ENCODE peak calls at places on chromosomes 16 and 17, in ten cellular contexts. C is HEK293T, W is left ventricle myocardium superior, K is HTR-8/SVneo, S is RWPE1, N is skeletal muscle cell, G is memory B cell, T is activated B cell treated with CpG ODN at 0.5 μM for 24 hours, V is fibroblast of the aortic adventitia, Q is T-cell. D is an unnamed sample.

GRCh38 chr16:23296994-23297393 is 5.1 kb upstream of the SCNN1B start:
- DNase-seq in T (no peak), C (peak; percentile 55), Q (no peak), V (no peak), W (no peak), G (no peak), K (no peak), N (no peak), S (no peak), D (no peak)

GRCh38 chr17:35160354-35161201 is 13.0 kb downstream of the UNC45B start:
- DNase-seq in G (no peak), N (no peak), Q (peak; percentile 47), K (no peak), V (no peak), C (no peak), W (no peak), T (no peak), S (no peak), D (no peak)

GRCh38 chr16:19864566-19864965 is 20.1 kb downstream of the GPRC5B start:
- DNase-seq in S (no peak), N (no peak), G (no peak), K (no peak), T (no peak), V (no peak), C (no peak), W (peak; percentile 56), Q (no peak), D (no peak)

GRCh38 chr17:50268632-50269287 is 5.5 kb upstream of the TMEM92 start:
- DNase-seq in K (no peak), N (no peak), G (no peak), S (no peak), T (peak; percentile 9), C (no peak), V (no peak), Q (no peak), W (no peak), D (no peak)

GRCh38 chr16:2856061-2856670 is 1.8 kb downstream of the PRSS22 start:
- DNase-seq in T (no peak), Q (no peak), W (no peak), V (no peak), G (no peak), S (peak; percentile 64), K (no peak), N (no peak), C (peak; percentile 68), D (no peak)

GRCh38 chr17:27593857-27594255 is 37.1 kb upstream of the LGALS9 start:
- DNase-seq in N (no peak), Q (no peak), V (no peak), G (no peak), S (no peak), K (no peak), W (no peak), C (no peak), T (no peak), D (no peak)

GRCh38 chr17:38591759-38592241 is 14.0 kb downstream of the SRCIN1 start:
- DNase-seq in G (no peak), W (no peak), S (no peak), K (no peak), N (no peak), Q (peak; percentile 14), V (no peak), C (no peak), T (no peak), D (no peak)

GRCh38 chr17:10518271-10519037 is at the start of gene MYH1:
- DNase-seq in T (no peak), C (no peak), S (no peak), N (no peak), W (no peak), G (no peak), V (no peak), K (no peak), Q (no peak), D (no peak)

GRCh38 chr17:29836643-29837042 is 93.4 kb downstream of the SSH2 start:
- DNase-seq in Q (no peak), K (no peak), S (no peak), W (no peak), C (no peak), N (no peak), T (no peak), G (no peak), V (peak; percentile 20), D (no peak)

GRCh38 chr16:68375801-68376536 is 65.2 kb downstream of the PRMT7 start:
- DNase-seq in G (no peak), K (no peak), C (no peak), Q (no peak), N (no peak), W (no peak), S (no peak), V (no peak), T (no peak), D (no peak)

GRCh38 chr17:1559743-1560581 is 2.6 kb downstream of the PITPNA start:
- DNase-seq in K (no peak), S (no peak), G (no peak), C (no peak), N (no peak), T (no peak), Q (no peak), W (no peak), V (no peak), D (no peak)

D was measured in Right ventricle myocardium superior.